ENCODE peak calls at places on chromosomes 16 and 17, in six cellular contexts. T is EL, X is GM20000, O is glutamatergic neuron, V is cardiac fibroblast, D is kidney epithelial cell. M is an unnamed sample.

GRCh38 chr17:77427471-77427991 is 286.8 kb downstream of the SEC14L1 start:
- DNase-seq in V (peak), T (peak), X (no peak), D (no peak), O (no peak), M (no peak)

GRCh38 chr16:3783516-3783915 is 66.2 kb upstream of the TRAP1 start:
- DNase-seq in O (no peak), V (no peak), X (no peak), T (no peak), D (no peak), M (no peak)

GRCh38 chr17:80447790-80448189 is 28.6 kb downstream of the NPTX1 start:
- DNase-seq in V (no peak), D (no peak), T (no peak), O (no peak), X (no peak), M (no peak)

GRCh38 chr16:55991843-55992242 is 116.7 kb upstream of the CES5A start:
- DNase-seq in O (no peak), V (no peak), T (no peak), D (no peak), X (no peak), M (no peak)

GRCh38 chr17:72270530-72270929 is 149.7 kb downstream of the SOX9 start:
- DNase-seq in D (no peak), O (no peak), X (no peak), T (peak), V (peak), M (peak)

GRCh38 chr17:35618628-35619027 is 31.5 kb downstream of the AP2B1 start:
- DNase-seq in D (no peak), V (no peak), T (no peak), O (no peak), X (no peak), M (no peak)

GRCh38 chr17:40553694-40554534 is 11.4 kb downstream of the CCR7 start:
- DNase-seq in V (peak), D (no peak), O (no peak), T (peak), X (no peak), M (no peak)

GRCh38 chr16:4261557-4262172 is 11.2 kb downstream of the TFAP4 start:
- DNase-seq in V (peak), T (no peak), X (peak), O (peak), D (no peak), M (peak)